ENCODE peak calls at places on chromosomes 11 and 22, in nine cellular contexts. B, E, D, O, Q, J, Y, X and V are unnamed samples. For H3K36me3 and H3K27me3, the result is how much of the 10 kb centered on the place peaks cover.

GRCh38 chr11:130428271-130428670 is at the start of gene ADAMTS8:
- DNase-seq in X (no peak), Y (peak), B (no peak), O (no peak), J (no peak), Q (no peak), D (no peak), E (no peak), V (no peak)

GRCh38 chr11:117678651-117679407 is 118.2 kb downstream of the DSCAML1 start:
- DNase-seq in B (no peak), Y (no peak), O (no peak), E (no peak), J (no peak), X (no peak), Q (no peak), D (no peak), V (no peak)

GRCh38 chr22:44272330-44272729 is 40.4 kb downstream of the SHISAL1 start:
- DNase-seq in D (no peak), O (no peak), J (no peak), X (no peak), B (no peak), Q (no peak), E (no peak), Y (no peak), V (no peak)

GRCh38 chr22:48724899-48725298 is 1102.8 kb downstream of the BRD1 start:
- DNase-seq in X (no peak), Q (no peak), B (no peak), O (no peak), Y (no peak), D (no peak), E (no peak), J (no peak), V (no peak)

GRCh38 chr11:20057055-20057943 is 103.0 kb downstream of the DBX1 start:
- DNase-seq in Y (peak), J (no peak), E (peak), O (no peak), X (no peak), Q (no peak), D (no peak), B (no peak), V (no peak)

GRCh38 chr11:131851951-131852350 is 481.5 kb downstream of the NTM start:
- DNase-seq in J (no peak), X (no peak), B (no peak), E (no peak), Y (no peak), D (no peak), O (no peak), Q (no peak), V (no peak)

GRCh38 chr11:36258730-36259360 is 30.4 kb downstream of the COMMD9 start:
- DNase-seq in O (peak), D (peak), Q (peak), J (peak), E (peak), Y (peak), X (peak), B (peak), V (peak)

GRCh38 chr22:24066260-24066659 is 55.2 kb downstream of the CABIN1 start:
- DNase-seq in O (no peak), D (peak), Q (no peak), J (no peak), Y (no peak), X (no peak), B (peak), E (no peak), V (peak)

GRCh38 chr22:45317551-45318167 is 7.9 kb downstream of the FAM118A start:
- DNase-seq in Q (peak), E (peak), B (no peak), O (peak), X (no peak), J (no peak), D (peak), Y (peak), V (peak)

GRCh38 chr11:111449158-111449557 is 63.0 kb downstream of the BTG4 start:
- DNase-seq in Q (no peak), J (no peak), O (no peak), E (no peak), X (no peak), D (no peak), B (no peak), Y (no peak), V (no peak)

GRCh38 chr11:64233913-64234839 is at the start of gene VEGFB:
- DNase-seq in J (peak), Y (peak), D (peak), X (peak), Q (peak), B (peak), E (peak), O (no peak), V (peak)

GRCh38 chr11:64051297-64051696 is 15.6 kb downstream of the FLRT1 start:
- DNase-seq in X (no peak), J (no peak), Q (no peak), Y (no peak), D (no peak), O (no peak), E (no peak), B (no peak), V (no peak)

GRCh38 chr11:130611791-130612251 is 163.4 kb downstream of the ADAMTS15 start:
- DNase-seq in J (no peak), E (peak), D (no peak), O (peak), X (no peak), Q (no peak), Y (peak), B (no peak), V (peak)

GRCh38 chr11:96145163-96145585 is 197.8 kb downstream of the MAML2 start:
- DNase-seq in B (peak), Q (no peak), O (no peak), E (no peak), D (peak), Y (peak), X (no peak), J (no peak), V (no peak)

GRCh38 chr11:75733346-75734107 is 15.9 kb downstream of the MOGAT2 start:
- DNase-seq in Q (no peak), Y (peak), X (no peak), O (no peak), D (peak), J (no peak), B (no peak), E (no peak), V (peak)

GRCh38 chr22:17194213-17194612 is 25.0 kb downstream of the ADA2 start:
- DNase-seq in D (no peak), O (peak), B (no peak), Y (no peak), E (no peak), Q (no peak), J (no peak), X (no peak), V (no peak)

GRCh38 chr11:132349806-132350733 is 979.7 kb downstream of the NTM start:
- DNase-seq in X (no peak), B (no peak), Y (no peak), Q (no peak), O (no peak), E (no peak), J (no peak), D (no peak), V (no peak)

GRCh38 chr22:47187558-47187957 is 425.1 kb downstream of the TBC1D22A start:
- DNase-seq in B (no peak), X (no peak), Y (no peak), Q (no peak), J (no peak), O (no peak), D (no peak), E (no peak), V (no peak)

GRCh38 chr11:71580057-71581003 is 2.3 kb downstream of the KRTAP5-11 start:
- DNase-seq in E (peak), D (peak), X (peak), B (peak), O (peak), Y (peak), J (peak), Q (peak), V (peak)

GRCh38 chr11:73159981-73160777 is 18.1 kb upstream of the FCHSD2 start:
- DNase-seq in X (no peak), O (no peak), Y (no peak), Q (no peak), J (no peak), E (no peak), B (no peak), D (no peak), V (no peak)
- H3K4me3 ChIP-seq in X (no peak), O (no peak), Y (no peak), Q (no peak), J (no peak), E (no peak), B (no peak), D (no peak), V (no peak)

GRCh38 chr11:10497371-10498021 is 42.4 kb downstream of the AMPD3 start:
- DNase-seq in Q (peak), O (no peak), X (no peak), E (no peak), Y (no peak), B (no peak), J (no peak), D (no peak), V (no peak)

GRCh38 chr11:10493041-10493663 is 38.1 kb downstream of the AMPD3 start:
- DNase-seq in Y (no peak), B (no peak), D (no peak), Q (no peak), E (no peak), O (no peak), X (no peak), J (no peak), V (no peak)

GRCh38 chr11:10496296-10496936 is 41.4 kb downstream of the AMPD3 start:
- DNase-seq in D (no peak), X (no peak), Q (peak), J (no peak), Y (no peak), O (no peak), B (no peak), E (no peak), V (no peak)

GRCh38 chr11:10494636-10495463 is 39.8 kb downstream of the AMPD3 start:
- DNase-seq in J (no peak), Y (no peak), D (no peak), O (no peak), E (no peak), Q (peak), B (no peak), X (peak), V (no peak)

DNA sequence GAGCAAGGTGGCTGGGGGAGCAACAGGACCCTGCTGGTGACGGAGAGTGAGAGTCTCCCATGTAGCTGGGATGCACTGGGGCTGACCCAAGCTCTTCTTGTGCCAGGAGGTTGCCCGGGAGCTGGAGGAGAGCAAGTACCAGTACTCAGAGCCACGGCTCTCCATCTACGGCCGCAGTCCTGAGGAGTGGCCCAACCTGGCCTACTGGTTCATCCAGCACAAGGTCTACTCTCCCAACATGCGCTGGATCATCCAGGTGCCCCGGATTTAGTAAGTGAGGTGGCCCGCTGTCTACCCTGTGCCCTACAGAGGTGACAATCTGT is 40.4 kb downstream of the AMPD3 start:
- DNase-seq in D (no peak), Y (no peak), J (no peak), Q (no peak), X (no peak), O (no peak), E (no peak), B (no peak), V (no peak)
- H3K36me3 ChIP-seq in D (under half), Y (half or more), J (half or more), Q (under half), X (under half), O (under half), E (under half), B (under half), V (under half)

GRCh38 chr11:7251836-7252682 is at the start of gene SYT9:
- DNase-seq in O (peak), Q (peak), Y (peak), E (peak), B (peak), J (peak), D (peak), X (peak), V (peak)
- H3K27me3 ChIP-seq in O (under half), Q (under half), Y (half or more), E (under half), B (under half), J (under half), D (under half), X (under half), V (under half)

DNA sequence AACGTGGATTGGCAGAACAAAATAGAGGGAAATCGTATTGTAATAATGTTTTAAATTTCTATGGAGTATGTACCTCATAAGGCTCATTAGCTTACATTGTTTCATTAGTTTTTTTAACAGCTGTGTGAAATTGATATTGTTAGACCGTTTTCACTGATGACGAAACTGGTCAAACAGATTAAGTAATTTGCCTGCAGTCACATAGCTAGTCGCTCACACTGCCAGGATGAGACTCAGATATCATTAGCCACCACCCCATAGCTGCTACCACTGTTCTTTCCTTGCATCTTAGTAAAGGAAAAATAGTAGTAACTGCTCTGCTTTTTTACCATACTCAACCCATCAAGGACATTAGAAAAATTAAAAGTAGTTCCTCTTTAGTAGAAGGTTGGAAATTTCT is 64.0 kb downstream of the DKK3 start:
- DNase-seq in J (no peak), D (no peak), O (no peak), E (no peak), Y (no peak), Q (no peak), B (no peak), X (no peak), V (no peak)
- H3K4me3 ChIP-seq in J (no peak), D (no peak), O (no peak), E (no peak), Y (no peak), Q (no peak), B (no peak), X (no peak), V (no peak)

GRCh38 chr22:41683616-41684015 is 5.1 kb downstream of the SNU13 start:
- DNase-seq in Q (no peak), J (no peak), X (no peak), B (no peak), D (no peak), O (peak), E (no peak), Y (peak), V (no peak)

GRCh38 chr22:41683052-41683451 is 5.6 kb downstream of the SNU13 start:
- DNase-seq in Q (no peak), X (no peak), O (no peak), D (no peak), Y (no peak), B (no peak), E (no peak), J (no peak), V (no peak)

GRCh38 chr22:41681616-41682015 is 7.1 kb downstream of the SNU13 start:
- DNase-seq in O (no peak), X (no peak), Q (no peak), Y (peak), J (no peak), E (no peak), B (no peak), D (no peak), V (no peak)

GRCh38 chr22:41682033-41682807 is 6.4 kb downstream of the SNU13 start:
- DNase-seq in B (peak), O (peak), D (peak), Q (peak), E (peak), X (peak), Y (peak), J (peak), V (peak)

GRCh38 chr22:41684194-41684593 is 4.5 kb downstream of the SNU13 start:
- DNase-seq in J (no peak), O (no peak), D (no peak), Q (no peak), B (no peak), X (no peak), Y (no peak), E (no peak), V (no peak)
- H3K36me3 ChIP-seq in J (under half), O (under half), D (under half), Q (under half), B (under half), X (under half), Y (under half), E (under half), V (under half)